ENCODE peak calls at places on chromosome 2, in four cellular contexts. One of them, this sample, is unnamed.

GRCh38 chr2:191376981-191377629 is 131.9 kb downstream of the MYO1B start:
- DNase-seq in HCT116: peak
- DNase-seq in ovary: peak
- DNase-seq in adrenal gland: peak
- DNase-seq in this sample: peak

GRCh38 chr2:177161741-177162440 is 50.7 kb upstream of the HNRNPA3 start:
- DNase-seq in HCT116: no peak
- DNase-seq in ovary: no peak
- DNase-seq in adrenal gland: peak
- DNase-seq in this sample: peak

GRCh38 chr2:182982934-182983333 is 55.3 kb downstream of the NCKAP1 start:
- DNase-seq in HCT116: no peak
- DNase-seq in ovary: no peak
- DNase-seq in adrenal gland: no peak
- DNase-seq in this sample: no peak

GRCh38 chr2:223614534-223614933 is 12.4 kb upstream of the SCG2 start:
- DNase-seq in HCT116: no peak
- DNase-seq in ovary: no peak
- DNase-seq in adrenal gland: no peak
- DNase-seq in this sample: no peak

GRCh38 chr2:54678719-54679118 is 44.7 kb upstream of the EML6 start:
- DNase-seq in HCT116: no peak
- DNase-seq in ovary: no peak
- DNase-seq in adrenal gland: no peak
- DNase-seq in this sample: no peak

GRCh38 chr2:172859821-172860707 is 124.4 kb downstream of the RAPGEF4 start:
- DNase-seq in HCT116: no peak
- DNase-seq in ovary: no peak
- DNase-seq in adrenal gland: peak
- DNase-seq in this sample: no peak

GRCh38 chr2:162242586-162243304 is 500 bp downstream of the FAP start:
- DNase-seq in HCT116: no peak
- DNase-seq in ovary: no peak
- DNase-seq in adrenal gland: no peak
- DNase-seq in this sample: no peak

GRCh38 chr2:30424231-30424630 is 22.8 kb upstream of the LCLAT1 start:
- DNase-seq in HCT116: no peak
- DNase-seq in ovary: no peak
- DNase-seq in adrenal gland: no peak
- DNase-seq in this sample: no peak

GRCh38 chr2:231674587-231675334 is 33.6 kb upstream of the PTMA start:
- DNase-seq in HCT116: no peak
- DNase-seq in ovary: peak
- DNase-seq in adrenal gland: peak
- DNase-seq in this sample: peak

GRCh38 chr2:209495855-209496585 is 72.2 kb downstream of the MAP2 start:
- DNase-seq in HCT116: peak
- DNase-seq in ovary: no peak
- DNase-seq in adrenal gland: peak
- DNase-seq in this sample: peak

GRCh38 chr2:106852103-106852502 is 33.9 kb downstream of the ST6GAL2 start:
- DNase-seq in HCT116: no peak
- DNase-seq in ovary: no peak
- DNase-seq in adrenal gland: no peak
- DNase-seq in this sample: no peak

GRCh38 chr2:216371756-216372702 is at the start of gene MARCHF4:
- DNase-seq in HCT116: no peak
- DNase-seq in ovary: peak
- DNase-seq in adrenal gland: peak
- DNase-seq in this sample: peak

GRCh38 chr2:45439788-45440773 is 171.0 kb downstream of the SRBD1 start:
- DNase-seq in HCT116: no peak
- DNase-seq in ovary: no peak
- DNase-seq in adrenal gland: no peak
- DNase-seq in this sample: no peak

GRCh38 chr2:237041231-237041630 is 44.5 kb upstream of the COPS8 start:
- DNase-seq in HCT116: no peak
- DNase-seq in ovary: no peak
- DNase-seq in adrenal gland: no peak
- DNase-seq in this sample: no peak

GRCh38 chr2:193331701-193332100 is 1137.0 kb upstream of the TMEFF2 start:
- DNase-seq in HCT116: no peak
- DNase-seq in ovary: no peak
- DNase-seq in adrenal gland: no peak
- DNase-seq in this sample: no peak

GRCh38 chr2:162072976-162073775 is 839 bp downstream of the DPP4 start:
- DNase-seq in HCT116: no peak
- DNase-seq in ovary: peak
- DNase-seq in adrenal gland: no peak
- DNase-seq in this sample: no peak

GRCh38 chr2:32772623-32773221 is 144.9 kb downstream of the TTC27 start:
- DNase-seq in HCT116: peak
- DNase-seq in ovary: no peak
- DNase-seq in adrenal gland: peak
- DNase-seq in this sample: peak

GRCh38 chr2:113341191-113341590 is 62.5 kb upstream of the PAX8 start:
- DNase-seq in HCT116: no peak
- DNase-seq in ovary: no peak
- DNase-seq in adrenal gland: no peak
- DNase-seq in this sample: no peak

GRCh38 chr2:180002198-180002597 is 4.9 kb downstream of the CWC22 start:
- DNase-seq in HCT116: no peak
- DNase-seq in ovary: no peak
- DNase-seq in adrenal gland: no peak
- DNase-seq in this sample: no peak

GRCh38 chr2:54895735-54896134 is 154.5 kb downstream of the RTN4 start:
- DNase-seq in HCT116: no peak
- DNase-seq in ovary: no peak
- DNase-seq in adrenal gland: no peak
- DNase-seq in this sample: no peak

GRCh38 chr2:73156539-73157124 is 43.9 kb upstream of the RAB11FIP5 start:
- DNase-seq in HCT116: peak
- DNase-seq in ovary: peak
- DNase-seq in adrenal gland: peak
- DNase-seq in this sample: peak

GRCh38 chr2:218452079-218452478 is 33.2 kb downstream of the VIL1 start:
- DNase-seq in HCT116: no peak
- DNase-seq in ovary: no peak
- DNase-seq in adrenal gland: no peak
- DNase-seq in this sample: no peak

GRCh38 chr2:63851912-63852311 is 10.2 kb downstream of the UGP2 start:
- DNase-seq in HCT116: no peak
- DNase-seq in ovary: no peak
- DNase-seq in adrenal gland: no peak
- DNase-seq in this sample: no peak

GRCh38 chr2:212777020-212777491 is 238.5 kb upstream of the ERBB4 start:
- DNase-seq in HCT116: peak
- DNase-seq in ovary: no peak
- DNase-seq in adrenal gland: no peak
- DNase-seq in this sample: peak

GRCh38 chr2:111919794-111920608 is 21.6 kb downstream of the MERTK start:
- DNase-seq in HCT116: no peak
- DNase-seq in ovary: no peak
- DNase-seq in adrenal gland: peak
- DNase-seq in this sample: peak

GRCh38 chr2:28390241-28390856 is 2.3 kb upstream of the FOSL2 start:
- DNase-seq in HCT116: peak
- DNase-seq in ovary: peak
- DNase-seq in adrenal gland: peak
- DNase-seq in this sample: peak

GRCh38 chr2:216109962-216110614 is 940 bp downstream of the XRCC5 start:
- DNase-seq in HCT116: peak
- DNase-seq in ovary: no peak
- DNase-seq in adrenal gland: no peak
- DNase-seq in this sample: peak

GRCh38 chr2:71932780-71933466 is 214.7 kb downstream of the CYP26B1 start:
- DNase-seq in HCT116: no peak
- DNase-seq in ovary: no peak
- DNase-seq in adrenal gland: no peak
- DNase-seq in this sample: no peak

GRCh38 chr2:171416009-171416926 is 17.5 kb downstream of the METTL8 start:
- DNase-seq in HCT116: peak
- DNase-seq in ovary: peak
- DNase-seq in adrenal gland: peak
- DNase-seq in this sample: peak
- TF ChIP-seq CTCF in HCT116: peak
- TF ChIP-seq CTCF in ovary: peak
- TF ChIP-seq CTCF in adrenal gland: peak
- TF ChIP-seq CTCF in this sample: peak

GRCh38 chr2:60413819-60414178 is 139.7 kb downstream of the BCL11A start:
- DNase-seq in HCT116: no peak
- DNase-seq in ovary: no peak
- DNase-seq in adrenal gland: no peak
- DNase-seq in this sample: no peak
- TF ChIP-seq CTCF in HCT116: no peak
- TF ChIP-seq CTCF in ovary: no peak
- TF ChIP-seq CTCF in adrenal gland: no peak
- TF ChIP-seq CTCF in this sample: no peak

GRCh38 chr2:120880381-120880780 is 144.7 kb downstream of the GLI2 start:
- DNase-seq in HCT116: no peak
- DNase-seq in ovary: no peak
- DNase-seq in adrenal gland: no peak
- DNase-seq in this sample: no peak

GRCh38 chr2:120881981-120882788 is 146.5 kb downstream of the GLI2 start:
- DNase-seq in HCT116: no peak
- DNase-seq in ovary: no peak
- DNase-seq in adrenal gland: no peak
- DNase-seq in this sample: no peak

GRCh38 chr2:120878970-120879369 is 143.3 kb downstream of the GLI2 start:
- DNase-seq in HCT116: no peak
- DNase-seq in ovary: no peak
- DNase-seq in adrenal gland: no peak
- DNase-seq in this sample: no peak

GRCh38 chr2:120877409-120877808 is 141.7 kb downstream of the GLI2 start:
- DNase-seq in HCT116: no peak
- DNase-seq in ovary: no peak
- DNase-seq in adrenal gland: no peak
- DNase-seq in this sample: no peak

GRCh38 chr2:120879401-120880295 is 144.0 kb downstream of the GLI2 start:
- DNase-seq in HCT116: no peak
- DNase-seq in ovary: no peak
- DNase-seq in adrenal gland: no peak
- DNase-seq in this sample: no peak
- TF ChIP-seq CTCF in HCT116: no peak
- TF ChIP-seq CTCF in ovary: no peak
- TF ChIP-seq CTCF in adrenal gland: no peak
- TF ChIP-seq CTCF in this sample: no peak

GRCh38 chr2:2839393-2840096 is 508.5 kb upstream of the MYT1L start:
- DNase-seq in HCT116: no peak
- DNase-seq in ovary: no peak
- DNase-seq in adrenal gland: no peak
- DNase-seq in this sample: no peak
- TF ChIP-seq CTCF in HCT116: no peak
- TF ChIP-seq CTCF in ovary: no peak
- TF ChIP-seq CTCF in adrenal gland: no peak
- TF ChIP-seq CTCF in this sample: no peak

GRCh38 chr2:77862120-77862519 is 339.9 kb upstream of the LRRTM4 start:
- DNase-seq in HCT116: no peak
- DNase-seq in ovary: no peak
- DNase-seq in adrenal gland: no peak
- DNase-seq in this sample: no peak
- TF ChIP-seq CTCF in HCT116: no peak
- TF ChIP-seq CTCF in ovary: no peak
- TF ChIP-seq CTCF in adrenal gland: no peak
- TF ChIP-seq CTCF in this sample: no peak

GRCh38 chr2:241273552-241273988 is 41.9 kb downstream of the HDLBP start:
- DNase-seq in HCT116: no peak
- DNase-seq in ovary: no peak
- DNase-seq in adrenal gland: no peak
- DNase-seq in this sample: no peak
- TF ChIP-seq CTCF in HCT116: no peak
- TF ChIP-seq CTCF in ovary: no peak
- TF ChIP-seq CTCF in adrenal gland: no peak
- TF ChIP-seq CTCF in this sample: no peak

DNA sequence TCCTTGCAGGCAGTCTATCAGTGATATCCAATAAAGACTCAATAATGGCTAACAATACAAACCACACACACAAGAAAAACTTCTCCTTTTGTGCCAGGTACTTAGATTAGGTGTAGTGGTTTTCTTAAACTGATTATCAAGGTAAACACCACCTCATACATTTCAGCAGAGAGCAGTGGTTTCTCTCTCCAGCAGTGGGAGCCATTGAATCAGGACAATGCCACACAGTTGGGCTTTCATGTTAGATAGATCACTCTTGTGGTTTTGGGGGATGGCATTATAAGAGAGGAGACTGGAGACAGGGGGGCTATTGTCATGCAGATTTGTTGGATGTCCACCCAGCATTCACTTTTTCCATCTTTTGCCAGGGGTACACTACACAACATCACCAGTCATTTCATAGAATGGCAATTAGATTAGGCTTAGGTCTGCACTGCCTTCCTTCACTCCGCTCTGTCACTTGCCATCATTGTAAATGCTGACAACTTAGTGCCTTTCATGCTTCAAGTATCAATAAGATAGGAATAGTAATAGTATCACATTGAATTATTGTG is 13.6 kb upstream of the IRS1 start:
- DNase-seq in HCT116: no peak
- DNase-seq in ovary: no peak
- DNase-seq in adrenal gland: no peak
- DNase-seq in this sample: no peak
- TF ChIP-seq CTCF in HCT116: peak
- TF ChIP-seq CTCF in ovary: no peak
- TF ChIP-seq CTCF in adrenal gland: peak
- TF ChIP-seq CTCF in this sample: peak

GRCh38 chr2:197310271-197310939 is at the start of gene ANKRD44:
- DNase-seq in HCT116: peak
- DNase-seq in ovary: peak
- DNase-seq in adrenal gland: peak
- DNase-seq in this sample: peak
- TF ChIP-seq CTCF in HCT116: no peak
- TF ChIP-seq CTCF in ovary: peak
- TF ChIP-seq CTCF in adrenal gland: peak
- TF ChIP-seq CTCF in this sample: no peak

GRCh38 chr2:58852243-58852642 is 611.1 kb upstream of the FANCL start:
- DNase-seq in HCT116: no peak
- DNase-seq in ovary: no peak
- DNase-seq in adrenal gland: no peak
- DNase-seq in this sample: no peak

GRCh38 chr2:58856100-58856499 is 615.0 kb upstream of the FANCL start:
- DNase-seq in HCT116: no peak
- DNase-seq in ovary: no peak
- DNase-seq in adrenal gland: no peak
- DNase-seq in this sample: no peak

GRCh38 chr2:58853420-58853819 is 612.3 kb upstream of the FANCL start:
- DNase-seq in HCT116: no peak
- DNase-seq in ovary: no peak
- DNase-seq in adrenal gland: no peak
- DNase-seq in this sample: no peak

GRCh38 chr2:58852905-58853304 is 611.8 kb upstream of the FANCL start:
- DNase-seq in HCT116: no peak
- DNase-seq in ovary: no peak
- DNase-seq in adrenal gland: no peak
- DNase-seq in this sample: no peak

GRCh38 chr2:58851598-58851997 is 610.5 kb upstream of the FANCL start:
- DNase-seq in HCT116: no peak
- DNase-seq in ovary: no peak
- DNase-seq in adrenal gland: no peak
- DNase-seq in this sample: no peak
- TF ChIP-seq CTCF in HCT116: no peak
- TF ChIP-seq CTCF in ovary: no peak
- TF ChIP-seq CTCF in adrenal gland: no peak
- TF ChIP-seq CTCF in this sample: no peak

GRCh38 chr2:176079851-176080539 is 3.8 kb downstream of the EVX2 start:
- DNase-seq in HCT116: peak
- DNase-seq in ovary: no peak
- DNase-seq in adrenal gland: no peak
- DNase-seq in this sample: no peak
- TF ChIP-seq CTCF in HCT116: peak
- TF ChIP-seq CTCF in ovary: no peak
- TF ChIP-seq CTCF in adrenal gland: no peak
- TF ChIP-seq CTCF in this sample: peak